ENCODE peak calls at places on chromosomes 7 and 10, in five cellular contexts. G is fibroblast of villous mesenchyme, X is GM12865, F is ovary, S is MM.1S. Y is an unnamed sample.

GRCh38 chr10:100759331-100759730 is 13.9 kb downstream of the PAX2 start:
- DNase-seq in X (no peak), F (no peak), S (no peak), G (no peak), Y (no peak)

GRCh38 chr7:121985476-121985875 is 112.5 kb downstream of the PTPRZ1 start:
- DNase-seq in S (no peak), F (no peak), X (no peak), G (no peak), Y (no peak)

GRCh38 chr10:46226900-46227558 is 59.8 kb upstream of the ANTXRL start:
- DNase-seq in S (no peak), F (no peak), X (no peak), G (no peak), Y (no peak)

GRCh38 chr10:86355571-86356038 is 11.0 kb downstream of the GRID1 start:
- DNase-seq in S (no peak), X (no peak), G (no peak), F (no peak), Y (no peak)

GRCh38 chr10:100506596-100507356 is 12.9 kb downstream of the SEC31B start:
- DNase-seq in X (no peak), S (no peak), G (peak; percentile 44), F (no peak), Y (no peak)

GRCh38 chr7:43123457-43123856 is 11.0 kb downstream of the HECW1 start:
- DNase-seq in G (no peak), X (no peak), S (peak; percentile 71), F (no peak), Y (no peak)

GRCh38 chr7:20197125-20197524 is 20.1 kb downstream of the MACC1 start:
- DNase-seq in X (no peak), F (no peak), S (no peak), G (no peak), Y (no peak)

GRCh38 chr10:132844069-132844809 is 58.3 kb upstream of the NKX6-2 start:
- DNase-seq in X (no peak), F (peak; percentile 17), G (no peak), S (no peak), Y (no peak)

GRCh38 chr10:23120001-23120934 is 24.9 kb downstream of the MSRB2 start:
- DNase-seq in G (no peak), S (no peak), X (no peak), F (no peak), Y (no peak)

GRCh38 chr10:68315582-68315981 is 16.3 kb upstream of the HNRNPH3 start:
- DNase-seq in G (no peak), S (no peak), X (peak; percentile 23), F (no peak), Y (no peak)

GRCh38 chr7:103989200-103989784 is at the start of gene RELN:
- DNase-seq in G (peak; percentile 23), S (peak; percentile 22), X (no peak), F (peak; percentile 33), Y (no peak)

GRCh38 chr7:5701085-5701914 is 80.2 kb downstream of the RNF216 start:
- DNase-seq in S (no peak), G (peak; percentile 30), F (no peak), X (peak; percentile 89), Y (peak; percentile 72)

GRCh38 chr10:905972-906371 is 25.5 kb downstream of the LARP4B start:
- DNase-seq in S (no peak), G (no peak), X (no peak), F (no peak), Y (no peak)

GRCh38 chr7:150716368-150716767 is at the start of gene GIMAP1:
- DNase-seq in S (no peak), G (no peak), F (no peak), X (peak; percentile 85), Y (peak; percentile 44)

GRCh38 chr10:107280293-107280692 is 115.8 kb upstream of the SORCS1 start:
- DNase-seq in F (no peak), X (no peak), S (no peak), G (peak; percentile 4), Y (no peak)

GRCh38 chr10:58820862-58821559 is 308.3 kb downstream of the BICC1 start:
- DNase-seq in F (no peak), S (no peak), G (peak; percentile 72), X (no peak), Y (no peak)

GRCh38 chr10:27068217-27068891 is 31.9 kb downstream of the ANKRD26 start:
- DNase-seq in G (no peak), S (no peak), X (no peak), F (no peak), Y (no peak)

GRCh38 chr10:33616921-33617320 is 282.5 kb upstream of the NRP1 start:
- DNase-seq in S (no peak), G (peak; percentile 16), F (no peak), X (no peak), Y (no peak)

GRCh38 chr10:75959209-75959608 is 527.8 kb downstream of the LRMDA start:
- DNase-seq in F (no peak), S (no peak), X (no peak), G (peak; percentile 50), Y (no peak)

GRCh38 chr10:78211476-78212110 is 177.9 kb downstream of the RPS24 start:
- DNase-seq in F (peak; percentile 65), S (no peak), X (no peak), G (peak; percentile 40), Y (no peak)

GRCh38 chr7:54880326-54880989 is 121.4 kb upstream of the SEC61G start:
- DNase-seq in S (no peak), X (no peak), G (no peak), F (no peak), Y (no peak)

DNA sequence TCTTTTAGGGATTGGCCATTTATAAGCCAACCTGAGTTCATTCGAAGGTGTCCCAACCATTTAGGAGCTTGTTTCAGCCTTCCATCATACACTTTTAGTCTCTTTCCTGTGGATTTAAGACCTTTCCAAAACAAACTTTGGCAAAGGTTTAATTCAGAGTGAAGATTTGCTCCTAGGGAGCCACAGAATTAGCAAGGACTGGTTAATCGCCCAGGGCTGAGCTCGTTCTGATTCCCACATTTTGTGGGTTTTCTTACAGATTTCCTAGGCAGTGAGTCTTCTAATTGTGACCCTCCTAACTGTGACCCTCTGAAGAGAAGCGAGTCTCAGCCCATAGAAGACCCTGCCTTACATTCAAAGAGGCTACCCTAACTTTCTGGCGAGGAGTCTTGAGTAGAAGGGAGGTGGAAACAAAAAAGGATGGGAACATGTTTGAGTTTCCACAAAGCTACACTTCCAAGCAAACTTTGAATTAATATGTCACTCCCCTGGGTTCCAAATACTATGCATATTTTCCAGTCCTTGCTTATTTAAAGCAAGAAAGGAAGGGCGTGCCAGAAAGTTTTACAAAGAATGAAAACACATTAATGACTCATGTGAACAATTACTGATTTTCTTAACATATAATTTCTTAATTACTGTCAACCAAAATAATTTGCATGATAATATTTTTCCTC is 118.3 kb downstream of the ARID5B start:
- DNase-seq in X (no peak), S (no peak), G (peak; percentile 45), F (no peak), Y (no peak)
- H3K4me3 ChIP-seq in X (peak overlapping the region; percentile 50), S (no peak overlapping the region), G (no peak overlapping the region), F (no peak overlapping the region), Y (peak overlapping the region; percentile 27)

GRCh38 chr7:117459735-117460134 is 20.1 kb upstream of the CFTR start:
- DNase-seq in G (no peak), X (no peak), F (no peak), S (no peak), Y (no peak)

GRCh38 chr7:117458977-117459583 is 20.7 kb upstream of the CFTR start:
- DNase-seq in F (no peak), S (peak; percentile 58), X (peak; percentile 24), G (peak; percentile 57), Y (no peak)
- TF ChIP-seq CTCF in F (peak; percentile 18), S (peak; percentile 67), X (peak; percentile 51), G (peak; percentile 66), Y (peak; percentile 54)

GRCh38 chr7:94375713-94376112 is 19.0 kb upstream of the COL1A2 start:
- DNase-seq in S (no peak), G (peak; percentile 99), F (no peak), X (no peak), Y (no peak)

GRCh38 chr7:94374231-94374630 is 20.5 kb upstream of the COL1A2 start:
- DNase-seq in X (no peak), F (peak; percentile 90), G (peak; percentile 89), S (no peak), Y (no peak)

GRCh38 chr7:94375167-94375566 is 19.5 kb upstream of the COL1A2 start:
- DNase-seq in F (peak; percentile 61), G (peak; percentile 98), X (no peak), S (no peak), Y (no peak)

GRCh38 chr7:94376281-94376680 is 18.4 kb upstream of the COL1A2 start:
- DNase-seq in G (no peak), F (no peak), X (no peak), S (no peak), Y (no peak)

DNA sequence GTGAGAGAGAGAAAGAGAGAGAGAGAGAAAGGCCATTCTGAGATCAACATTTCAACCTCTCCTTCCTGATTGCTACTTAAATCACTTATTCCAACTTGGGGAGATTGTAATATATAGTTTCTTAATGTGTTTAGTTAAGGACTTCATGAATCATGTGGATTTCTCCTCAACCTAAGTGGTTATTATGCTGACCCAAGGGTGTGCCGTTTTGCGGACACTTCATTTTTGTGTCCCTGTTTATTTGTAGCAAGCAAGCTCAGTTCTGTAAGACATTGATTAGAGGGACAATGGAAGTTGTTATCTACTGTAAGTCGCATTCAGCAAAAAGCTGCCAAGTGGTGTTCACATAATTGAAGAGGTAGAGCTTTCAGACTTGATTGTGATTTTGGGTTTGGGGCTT is 20.0 kb upstream of the COL1A2 start:
- DNase-seq in S (no peak), G (peak; percentile 38), X (no peak), F (no peak), Y (no peak)
- H3K4me3 ChIP-seq in S (no peak overlapping the region), G (peak overlapping the region; percentile 55), X (no peak overlapping the region), F (no peak overlapping the region), Y (no peak overlapping the region)

GRCh38 chr10:119726291-119727261 is 726 bp downstream of the INPP5F start:
- DNase-seq in X (no peak), S (no peak), G (no peak), F (no peak), Y (no peak)
- TF ChIP-seq CTCF in X (no peak), S (no peak), G (no peak), F (no peak), Y (no peak)

Y was measured in GM12864.